ENCODE peak calls at places on chromosomes 4 and X, in ten cellular contexts. M, W, V, N, H, S, T, Z, P and G are unnamed samples.

GRCh38 chr4:140757220-140757607 is 1.0 kb upstream of the TBC1D9 start:
- DNase-seq in T (no peak), V (no peak), W (no peak), Z (no peak), N (no peak), P (no peak), H (no peak), M (no peak), S (no peak), G (no peak)

GRCh38 chrX:110276778-110277177 is 41.1 kb downstream of the AMMECR1 start:
- DNase-seq in M (no peak), Z (no peak), S (no peak), N (no peak), T (no peak), V (no peak), H (no peak), P (no peak), W (no peak), G (no peak)

GRCh38 chr4:176256921-176257320 is 12.1 kb downstream of the ASB5 start:
- DNase-seq in H (no peak), T (no peak), V (no peak), W (no peak), Z (no peak), M (peak), P (no peak), S (no peak), N (no peak), G (peak)

GRCh38 chr4:73309211-73309610 is 50.6 kb upstream of the ANKRD17 start:
- DNase-seq in N (no peak), S (peak), H (no peak), V (no peak), W (no peak), Z (no peak), P (peak), T (no peak), M (no peak), G (peak)

GRCh38 chrX:41556958-41557357 is 109.8 kb downstream of the NYX start:
- DNase-seq in H (no peak), V (no peak), M (no peak), P (no peak), Z (no peak), N (no peak), T (no peak), W (no peak), S (no peak), G (no peak)

GRCh38 chr4:152380919-152381318 is 155.0 kb downstream of the FBXW7 start:
- DNase-seq in T (no peak), W (no peak), M (no peak), Z (no peak), P (no peak), N (no peak), S (no peak), H (no peak), V (no peak), G (no peak)

GRCh38 chr4:80610845-80611244 is 275.3 kb downstream of the CFAP299 start:
- DNase-seq in M (peak), W (no peak), T (no peak), P (peak), S (no peak), V (no peak), Z (no peak), H (no peak), N (no peak), G (peak)

GRCh38 chr4:97942137-97942536 is 201.1 kb downstream of the STPG2 start:
- DNase-seq in W (no peak), S (no peak), H (no peak), V (no peak), T (no peak), P (no peak), N (no peak), M (no peak), Z (no peak), G (no peak)

GRCh38 chrX:84339507-84340364 is 151.7 kb upstream of the RPS6KA6 start:
- DNase-seq in M (peak), Z (no peak), T (no peak), S (no peak), P (peak), N (no peak), V (no peak), H (no peak), W (no peak), G (peak)

GRCh38 chr4:109701566-109702399 is 1.5 kb downstream of the CASP6 start:
- DNase-seq in P (peak), T (no peak), H (no peak), W (no peak), N (no peak), Z (no peak), S (no peak), V (no peak), M (peak), G (no peak)

GRCh38 chrX:17860811-17861495 is at the start of gene RAI2:
- DNase-seq in Z (no peak), S (no peak), W (peak), P (no peak), V (peak), T (no peak), H (no peak), N (peak), M (peak), G (no peak)

GRCh38 chr4:94208268-94208667 is 603 bp downstream of the SMARCAD1 start:
- DNase-seq in T (no peak), Z (no peak), W (no peak), N (no peak), P (peak), S (no peak), H (no peak), M (no peak), V (no peak), G (no peak)

GRCh38 chr4:161573836-161574235 is 590.0 kb downstream of the FSTL5 start:
- DNase-seq in Z (no peak), N (no peak), T (no peak), V (no peak), S (no peak), W (no peak), P (no peak), M (no peak), H (no peak), G (no peak)

GRCh38 chrX:19513383-19513782 is 1.9 kb downstream of the MAP3K15 start:
- DNase-seq in Z (no peak), M (no peak), P (peak), W (no peak), T (no peak), N (peak), S (no peak), H (no peak), V (no peak), G (peak)

GRCh38 chr4:2273657-2274319 is 11.9 kb upstream of the MXD4 start:
- DNase-seq in T (no peak), M (no peak), P (no peak), W (no peak), N (no peak), V (no peak), S (no peak), H (no peak), Z (no peak), G (no peak)

GRCh38 chr4:76447326-76447954 is 12.4 kb downstream of the SHROOM3 start:
- DNase-seq in N (no peak), H (no peak), Z (no peak), V (no peak), T (no peak), P (peak), M (peak), W (no peak), S (no peak), G (peak)

GRCh38 chr4:102868153-102868781 is 525 bp upstream of the CISD2 start:
- DNase-seq in S (no peak), M (no peak), T (no peak), P (no peak), V (peak), N (no peak), H (no peak), Z (peak), W (peak), G (no peak)

GRCh38 chr4:179843370-179843769 is 2399.8 kb upstream of the TENM3 start:
- DNase-seq in W (no peak), T (no peak), S (no peak), N (no peak), P (no peak), Z (no peak), V (no peak), H (no peak), M (no peak), G (no peak)

GRCh38 chr4:164779080-164779479 is 25.1 kb downstream of the SMIM31 start:
- DNase-seq in S (no peak), Z (no peak), W (no peak), P (no peak), N (no peak), T (no peak), M (peak), V (no peak), H (no peak), G (no peak)